ENCODE peak calls at places on chromosomes 3 and 15, in five cellular contexts. One of them, this sample, is unnamed.

GRCh38 chr3:33032937-33033336 is 64.0 kb downstream of the GLB1 start:
- DNase-seq in neural progenitor cell: no peak
- DNase-seq in brain microvascular endothelial cell: no peak
- DNase-seq in osteocyte: no peak
- DNase-seq in psoas muscle: no peak
- DNase-seq in this sample: no peak

GRCh38 chr3:45387171-45387570 is 1.2 kb upstream of the LARS2 start:
- DNase-seq in neural progenitor cell: no peak
- DNase-seq in brain microvascular endothelial cell: no peak
- DNase-seq in osteocyte: no peak
- DNase-seq in psoas muscle: no peak
- DNase-seq in this sample: no peak

GRCh38 chr15:47688573-47689086 is 28.7 kb upstream of the SEMA6D start:
- DNase-seq in neural progenitor cell: no peak
- DNase-seq in brain microvascular endothelial cell: peak
- DNase-seq in osteocyte: no peak
- DNase-seq in psoas muscle: no peak
- DNase-seq in this sample: no peak

GRCh38 chr3:50607271-50608091 is 4.1 kb downstream of the CISH start:
- DNase-seq in neural progenitor cell: no peak
- DNase-seq in brain microvascular endothelial cell: no peak
- DNase-seq in osteocyte: no peak
- DNase-seq in psoas muscle: peak
- DNase-seq in this sample: no peak

GRCh38 chr15:66071621-66072295 is 181.8 kb downstream of the MEGF11 start:
- DNase-seq in neural progenitor cell: no peak
- DNase-seq in brain microvascular endothelial cell: no peak
- DNase-seq in osteocyte: no peak
- DNase-seq in psoas muscle: no peak
- DNase-seq in this sample: no peak

GRCh38 chr3:48129921-48130320 is 58.3 kb downstream of the CDC25A start:
- DNase-seq in neural progenitor cell: no peak
- DNase-seq in brain microvascular endothelial cell: peak
- DNase-seq in osteocyte: no peak
- DNase-seq in psoas muscle: no peak
- DNase-seq in this sample: no peak

GRCh38 chr15:29135702-29136426 is 133.8 kb downstream of the NSMCE3 start:
- DNase-seq in neural progenitor cell: no peak
- DNase-seq in brain microvascular endothelial cell: no peak
- DNase-seq in osteocyte: no peak
- DNase-seq in psoas muscle: peak
- DNase-seq in this sample: no peak

GRCh38 chr3:16888785-16889607 is 4.2 kb downstream of the PLCL2 start:
- DNase-seq in neural progenitor cell: no peak
- DNase-seq in brain microvascular endothelial cell: no peak
- DNase-seq in osteocyte: no peak
- DNase-seq in psoas muscle: no peak
- DNase-seq in this sample: no peak

GRCh38 chr3:179449621-179450020 is 1.6 kb downstream of the GNB4 start:
- DNase-seq in neural progenitor cell: no peak
- DNase-seq in brain microvascular endothelial cell: no peak
- DNase-seq in osteocyte: no peak
- DNase-seq in psoas muscle: no peak
- DNase-seq in this sample: no peak

GRCh38 chr3:54826255-54826691 is 101.6 kb downstream of the LRTM1 start:
- DNase-seq in neural progenitor cell: no peak
- DNase-seq in brain microvascular endothelial cell: no peak
- DNase-seq in osteocyte: no peak
- DNase-seq in psoas muscle: no peak
- DNase-seq in this sample: no peak

GRCh38 chr3:50372349-50372748 is 13.0 kb upstream of the TMEM115 start:
- DNase-seq in neural progenitor cell: no peak
- DNase-seq in brain microvascular endothelial cell: no peak
- DNase-seq in osteocyte: no peak
- DNase-seq in psoas muscle: no peak
- DNase-seq in this sample: no peak

GRCh38 chr15:75360856-75361255 is 7.6 kb downstream of the MAN2C1 start:
- DNase-seq in neural progenitor cell: no peak
- DNase-seq in brain microvascular endothelial cell: no peak
- DNase-seq in osteocyte: no peak
- DNase-seq in psoas muscle: peak
- DNase-seq in this sample: no peak

GRCh38 chr15:78638658-78639314 is 2.2 kb downstream of the CHRNB4 start:
- DNase-seq in neural progenitor cell: peak
- DNase-seq in brain microvascular endothelial cell: peak
- DNase-seq in osteocyte: no peak
- DNase-seq in psoas muscle: no peak
- DNase-seq in this sample: peak

GRCh38 chr15:83057660-83058376 is 9.2 kb downstream of the BTBD1 start:
- DNase-seq in neural progenitor cell: no peak
- DNase-seq in brain microvascular endothelial cell: no peak
- DNase-seq in osteocyte: no peak
- DNase-seq in psoas muscle: peak
- DNase-seq in this sample: no peak